ENCODE peak calls at places on chromosomes 1 and 21, in four cellular contexts. W, G, N and V are unnamed samples. For H3K79me2, the result is how much of the 10 kb centered on the place peaks cover.

GRCh38 chr21:38574895-38575294 is 76.6 kb upstream of the ERG start:
- DNase-seq in G (no peak), W (no peak), N (no peak), V (no peak)

GRCh38 chr1:53078333-53079101 is 16.5 kb downstream of the PODN start:
- DNase-seq in W (no peak), N (no peak), G (no peak), V (peak)

GRCh38 chr1:145773423-145773822 is 50.5 kb downstream of the RNF115 start:
- DNase-seq in N (no peak), G (no peak), W (no peak), V (no peak)

GRCh38 chr1:59625388-59625787 is 189.4 kb upstream of the HOOK1 start:
- DNase-seq in N (no peak), W (no peak), G (no peak), V (no peak)

GRCh38 chr1:111372336-111372965 is 55.1 kb downstream of the OVGP1 start:
- DNase-seq in G (no peak), N (no peak), W (no peak), V (no peak)

GRCh38 chr1:69567847-69568434 is at the start of gene LRRC7:
- DNase-seq in G (no peak), W (no peak), N (no peak), V (peak)

GRCh38 chr1:100034465-100034864 is 64.7 kb downstream of the SLC35A3 start:
- DNase-seq in N (peak), W (no peak), G (peak), V (peak)

GRCh38 chr1:39640861-39641260 is 1.4 kb upstream of the HEYL start:
- DNase-seq in W (no peak), G (no peak), N (no peak), V (peak)

GRCh38 chr1:64042331-64043100 is 160.9 kb upstream of the UBE2U start:
- DNase-seq in G (peak), N (peak), W (peak), V (peak)

GRCh38 chr21:27108228-27108627 is 141.3 kb upstream of the ADAMTS5 start:
- DNase-seq in W (no peak), N (peak), G (peak), V (peak)

GRCh38 chr1:21238141-21238800 is 52.0 kb downstream of the ECE1 start:
- DNase-seq in G (peak), N (no peak), W (peak), V (peak)

GRCh38 chr1:244207935-244208244 is 156.8 kb downstream of the ZBTB18 start:
- DNase-seq in G (peak), N (no peak), W (no peak), V (no peak)

GRCh38 chr1:113536182-113536780 is 146.0 kb downstream of the MAGI3 start:
- DNase-seq in G (peak), N (peak), W (peak), V (no peak)

GRCh38 chr1:6373961-6374720 is 19.4 kb downstream of the ACOT7 start:
- DNase-seq in W (no peak), G (no peak), N (no peak), V (peak)

GRCh38 chr1:228379666-228380065 is 27.0 kb downstream of the TRIM11 start:
- DNase-seq in N (no peak), W (no peak), G (no peak), V (no peak)

GRCh38 chr1:151790940-151791651 is 796 bp upstream of the TDRKH start:
- DNase-seq in N (no peak), W (no peak), G (peak), V (peak)

GRCh38 chr1:211577277-211577825 is 1.6 kb downstream of the SLC30A1 start:
- DNase-seq in N (peak), W (no peak), G (peak), V (no peak)

GRCh38 chr1:186306533-186306932 is 68.5 kb downstream of the TPR start:
- DNase-seq in W (no peak), N (no peak), G (no peak), V (no peak)

GRCh38 chr1:186977266-186977957 is 148.7 kb downstream of the PLA2G4A start:
- DNase-seq in G (no peak), W (no peak), N (no peak), V (no peak)

GRCh38 chr1:110155878-110156522 is 5.7 kb downstream of the SLC6A17 start:
- DNase-seq in G (peak), W (no peak), N (peak), V (peak)

GRCh38 chr1:180196436-180197003 is 33.5 kb upstream of the LHX4 start:
- DNase-seq in N (no peak), W (no peak), G (no peak), V (peak)
- H3K79me2 ChIP-seq in N (under half), W (under half), G (under half), V (under half)

GRCh38 chr1:115833806-115834205 is 7.1 kb downstream of the NHLH2 start:
- DNase-seq in N (no peak), G (no peak), W (no peak), V (peak)
- H3K4me2 ChIP-seq in N (no peak), G (no peak), W (no peak), V (no peak)

DNA sequence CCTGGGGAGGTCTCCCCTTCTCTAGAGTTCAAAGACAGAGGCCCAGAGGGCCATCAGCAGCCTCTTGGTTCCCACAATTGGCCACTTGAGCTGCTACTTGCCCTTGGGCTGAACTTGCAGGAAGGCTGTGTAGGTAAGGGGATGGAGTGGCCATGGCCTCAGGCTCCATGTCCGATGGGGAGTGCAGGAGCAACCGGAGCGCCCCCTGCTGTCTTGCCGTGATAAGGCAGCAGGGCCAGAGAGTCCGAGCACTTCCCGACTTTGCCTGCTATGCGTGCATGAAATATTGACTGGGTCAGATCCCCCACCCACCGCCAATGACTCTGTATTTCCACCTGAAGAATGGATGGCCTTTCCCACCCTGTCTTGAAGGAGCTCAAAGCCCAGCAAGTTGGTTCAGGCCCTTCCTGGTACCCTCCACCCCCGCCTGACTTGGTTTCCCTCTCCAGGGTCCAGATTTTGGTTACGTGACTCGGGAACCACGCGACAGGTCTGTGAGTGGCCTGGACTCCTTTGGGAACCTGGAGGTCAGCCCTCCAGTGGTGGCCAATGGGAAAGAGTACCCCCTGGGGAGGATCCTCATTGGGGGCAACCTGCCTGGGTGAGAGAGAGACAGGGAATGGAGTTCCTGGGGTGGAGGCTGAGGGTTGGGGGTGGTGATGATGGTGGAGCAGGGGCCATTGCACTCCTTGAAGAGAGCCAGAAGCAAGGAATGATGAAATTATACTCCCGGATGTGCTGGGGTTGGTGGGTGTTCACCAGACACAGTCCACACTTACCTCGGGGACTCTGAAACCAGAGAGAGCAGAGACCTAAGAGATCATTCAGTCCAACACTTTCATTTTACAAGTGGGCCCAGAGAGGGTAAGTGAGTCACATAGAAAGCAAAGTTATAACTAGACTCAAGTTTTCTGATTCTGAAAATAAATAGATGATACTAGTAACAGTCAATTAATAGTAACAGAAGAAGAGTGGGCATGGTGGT is 25.6 kb downstream of the PADI3 start:
- DNase-seq in N (peak), G (peak), W (peak), V (peak)
- H3K79me2 ChIP-seq in N (under half), G (under half), W (under half), V (under half)

GRCh38 chr1:115191691-115192090 is 102.4 kb upstream of the TSPAN2 start:
- DNase-seq in N (no peak), W (no peak), G (no peak), V (no peak)

GRCh38 chr1:115190766-115191165 is 101.5 kb upstream of the TSPAN2 start:
- DNase-seq in W (no peak), G (no peak), N (peak), V (no peak)

GRCh38 chr1:115188680-115189395 is 99.5 kb upstream of the TSPAN2 start:
- DNase-seq in W (no peak), N (no peak), G (no peak), V (peak)

GRCh38 chr1:115192200-115192767 is 103.0 kb upstream of the TSPAN2 start:
- DNase-seq in W (no peak), N (no peak), G (no peak), V (no peak)

DNA sequence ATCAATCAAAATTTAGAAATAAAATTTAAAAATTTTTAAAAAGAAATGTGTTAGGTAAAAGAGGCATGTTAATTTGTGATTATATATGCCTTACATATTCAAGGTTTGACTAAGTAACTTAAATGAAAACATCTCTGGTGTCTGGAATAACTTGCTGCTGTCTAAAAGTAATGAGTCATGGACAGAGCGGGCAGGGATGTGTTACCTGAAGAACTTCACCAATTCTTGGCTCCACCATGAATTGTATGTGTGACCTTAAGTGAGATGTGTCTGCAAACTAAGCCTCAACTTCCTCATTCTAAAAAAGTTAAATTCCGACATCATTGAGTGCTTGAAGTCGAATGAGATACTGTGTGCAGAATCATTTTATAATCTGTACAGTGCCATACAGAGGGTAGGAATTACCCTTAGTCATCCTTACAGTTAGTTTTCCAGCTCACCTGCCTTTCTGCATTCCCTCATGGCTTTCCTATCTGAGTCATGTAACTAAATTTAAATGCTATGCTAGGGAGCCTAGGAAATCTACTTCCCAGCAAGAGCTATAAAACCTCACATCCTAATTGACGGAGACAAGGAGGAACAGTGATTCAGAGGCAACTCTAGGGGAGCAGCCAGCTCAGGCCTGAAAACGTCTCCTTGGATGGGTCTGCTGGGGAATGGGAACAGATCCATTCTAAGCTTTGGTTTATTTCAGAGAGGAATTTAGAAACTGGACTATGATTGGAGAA is 100.7 kb upstream of the TSPAN2 start:
- DNase-seq in W (peak), N (peak), G (peak), V (peak)
- H3K4me2 ChIP-seq in W (peak), N (peak), G (peak), V (peak)

GRCh38 chr1:167630568-167631385 is 745 bp downstream of the RCSD1 start:
- DNase-seq in N (no peak), G (no peak), W (no peak), V (peak)
- H3K79me2 ChIP-seq in N (under half), G (under half), W (under half), V (under half)

DNA sequence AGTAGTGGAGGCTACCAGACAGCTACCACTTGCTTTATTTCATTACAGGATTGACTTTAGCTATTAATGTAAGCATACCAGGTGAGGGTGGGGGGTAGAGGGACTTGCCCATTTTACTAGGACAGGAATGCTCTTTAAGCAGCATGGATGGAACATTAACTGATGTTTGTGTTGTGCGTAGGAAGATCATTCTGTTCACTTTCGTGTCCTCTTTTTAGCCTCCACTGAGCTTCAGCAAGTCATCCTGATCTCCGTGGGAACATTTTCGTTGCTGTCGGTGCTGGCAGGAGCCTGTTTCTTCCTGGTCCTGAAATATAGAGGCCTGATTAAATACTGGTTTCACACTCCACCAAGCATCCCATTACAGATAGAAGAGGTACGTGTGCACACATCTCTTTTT is 29.3 kb downstream of the IFNGR2 start:
- DNase-seq in W (no peak), G (no peak), N (no peak), V (no peak)
- H3K4me2 ChIP-seq in W (no peak), G (no peak), N (no peak), V (no peak)

GRCh38 chr1:230101556-230101955 is 34.5 kb downstream of the GALNT2 start:
- DNase-seq in W (no peak), N (peak), G (no peak), V (no peak)

GRCh38 chr1:230100932-230101331 is 33.9 kb downstream of the GALNT2 start:
- DNase-seq in G (no peak), W (no peak), N (no peak), V (no peak)

GRCh38 chr1:230103341-230104173 is 36.5 kb downstream of the GALNT2 start:
- DNase-seq in W (no peak), G (peak), N (peak), V (peak)

GRCh38 chr1:230102046-230102445 is 35.0 kb downstream of the GALNT2 start:
- DNase-seq in W (no peak), G (no peak), N (no peak), V (no peak)

GRCh38 chr1:230102472-230102871 is 35.4 kb downstream of the GALNT2 start:
- DNase-seq in N (no peak), W (no peak), G (no peak), V (no peak)
- H3K79me2 ChIP-seq in N (under half), W (half or more), G (half or more), V (half or more)